ENCODE peak calls at places on chromosomes 6 and 20, in six cellular contexts. R is heart left ventricle, U is A549, I is fibroblast of lung, Z is WERI-Rb-1, Y is DND-41. H is an unnamed sample.

GRCh38 chr20:48008850-48009535 is 223.7 kb upstream of the SULF2 start:
- DNase-seq in Y (no peak), U (no peak), R (no peak), Z (no peak), I (peak; percentile 62), H (no peak)

GRCh38 chr6:156865019-156865629 is 87.9 kb downstream of the ARID1B start:
- DNase-seq in Z (no peak), I (no peak), Y (no peak), R (no peak), U (no peak), H (no peak)

GRCh38 chr6:5905431-5906339 is 101.0 kb downstream of the NRN1 start:
- DNase-seq in I (peak; percentile 96), Y (no peak), R (peak; percentile 88), U (no peak), Z (peak; percentile 36), H (peak; percentile 54)

GRCh38 chr6:57221191-57221935 is 744 bp downstream of the RAB23 start:
- DNase-seq in U (peak; percentile 49), Z (peak; percentile 90), Y (peak; percentile 66), R (peak; percentile 64), I (peak; percentile 71), H (no peak)

GRCh38 chr6:36998723-36999466 is 6.6 kb upstream of the FGD2 start:
- DNase-seq in Z (no peak), Y (no peak), U (no peak), I (no peak), R (no peak), H (no peak)

GRCh38 chr6:41625442-41625841 is 12.8 kb upstream of the MDFI start:
- DNase-seq in I (no peak), R (peak; percentile 54), Z (no peak), Y (peak; percentile 89), U (no peak), H (peak; percentile 22)

GRCh38 chr6:72621243-72622093 is at the start of gene KCNQ5:
- DNase-seq in I (peak; percentile 33), Y (no peak), U (peak; percentile 11), Z (peak; percentile 48), R (no peak), H (no peak)

GRCh38 chr6:141158740-141159139 is 974.0 kb upstream of the GJE1 start:
- DNase-seq in U (no peak), I (no peak), Y (no peak), Z (no peak), R (no peak), H (no peak)

GRCh38 chr6:15481892-15482291 is 180.9 kb downstream of the DTNBP1 start:
- DNase-seq in U (no peak), R (no peak), Z (peak; percentile 46), Y (no peak), I (no peak), H (peak; percentile 48)

GRCh38 chr6:126086560-126086959 is 100.2 kb downstream of the TRMT11 start:
- DNase-seq in I (no peak), R (no peak), Y (no peak), Z (no peak), U (no peak), H (no peak)

GRCh38 chr6:99940582-99940981 is 53.4 kb downstream of the MCHR2 start:
- DNase-seq in Z (no peak), Y (no peak), R (no peak), U (no peak), I (no peak), H (no peak)

GRCh38 chr6:30154709-30155521 is 6.1 kb downstream of the TRIM10 start:
- DNase-seq in I (peak; percentile 77), R (no peak), Z (no peak), U (peak; percentile 52), Y (no peak), H (peak; percentile 18)

GRCh38 chr20:13723015-13723414 is 61.7 kb downstream of the ESF1 start:
- DNase-seq in Z (peak; percentile 59), I (no peak), Y (no peak), U (peak; percentile 10), R (no peak), H (no peak)

GRCh38 chr6:52154381-52154780 is 31.8 kb upstream of the IL17A start:
- DNase-seq in I (no peak), Y (no peak), R (no peak), Z (no peak), U (no peak), H (no peak)

GRCh38 chr20:50663095-50663821 is 28.1 kb downstream of the RIPOR3 start:
- DNase-seq in R (no peak), Y (no peak), I (no peak), U (peak; percentile 79), Z (peak; percentile 40), H (peak; percentile 34)

GRCh38 chr6:42021847-42022754 is 28.2 kb upstream of the TAF8 start:
- DNase-seq in U (no peak), R (no peak), Y (peak; percentile 96), I (no peak), Z (no peak), H (no peak)

GRCh38 chr6:145428656-145429173 is 306.6 kb downstream of the EPM2A start:
- DNase-seq in Y (no peak), I (peak; percentile 7), R (no peak), U (no peak), Z (no peak), H (no peak)

GRCh38 chr20:53735536-53736050 is 142.0 kb upstream of the ZNF217 start:
- DNase-seq in I (peak; percentile 99), Z (peak; percentile 68), R (no peak), U (peak; percentile 76), Y (no peak), H (peak; percentile 85)

GRCh38 chr6:85675030-85675819 is 32.5 kb upstream of the SYNCRIP start:
- DNase-seq in Z (peak; percentile 29), I (peak; percentile 81), Y (no peak), R (no peak), U (peak; percentile 47), H (peak; percentile 51)

GRCh38 chr20:50590348-50590664 is 80.1 kb downstream of the PTPN1 start:
- DNase-seq in Y (no peak), Z (no peak), R (no peak), U (no peak), I (no peak), H (no peak)

GRCh38 chr6:143515766-143516355 is 4.3 kb upstream of the FUCA2 start:
- DNase-seq in Y (no peak), Z (no peak), R (peak; percentile 74), I (no peak), U (no peak), H (no peak)

GRCh38 chr6:143507358-143508145 is 4.0 kb downstream of the FUCA2 start:
- DNase-seq in Y (no peak), I (peak; percentile 29), Z (no peak), U (no peak), R (no peak), H (no peak)

GRCh38 chr6:143514996-143515760 is 3.7 kb upstream of the FUCA2 start:
- DNase-seq in Y (no peak), R (peak; percentile 92), U (no peak), I (peak; percentile 55), Z (no peak), H (no peak)

GRCh38 chr6:143513410-143513809 is 1.9 kb upstream of the FUCA2 start:
- DNase-seq in R (no peak), I (no peak), Y (peak; percentile 7), U (peak; percentile 18), Z (peak; percentile 64), H (no peak)

GRCh38 chr6:143510991-143511891 is at the start of gene FUCA2:
- DNase-seq in R (peak; percentile 96), U (peak; percentile 84), Z (peak; percentile 73), I (peak; percentile 87), Y (no peak), H (peak; percentile 12)
- H3K27ac ChIP-seq in R (peak within 1 kb of the TSS; percentile 92), U (peak within 1 kb of the TSS; percentile 99), Z (peak within 1 kb of the TSS; percentile 73), I (peak within 1 kb of the TSS; percentile 94), Y (no peak within 1 kb of the TSS), H (peak within 1 kb of the TSS; percentile 30)

GRCh38 chr6:14276667-14277404 is 159.3 kb downstream of the CD83 start:
- DNase-seq in Y (peak; percentile 69), R (no peak), I (peak; percentile 61), U (no peak), Z (no peak), H (no peak)
- H3K27ac ChIP-seq in Y (peak overlapping the region; percentile 92), R (no peak overlapping the region), I (no peak overlapping the region), U (peak overlapping the region; percentile 86), Z (no peak overlapping the region), H (no peak overlapping the region)

GRCh38 chr6:44157152-44157521 is 1.5 kb upstream of the CAPN11 start:
- DNase-seq in U (no peak), Z (no peak), R (no peak), I (no peak), Y (no peak), H (no peak)
- H3K27ac ChIP-seq in U (no peak overlapping the region), Z (no peak overlapping the region), R (no peak overlapping the region), I (no peak overlapping the region), Y (no peak overlapping the region), H (no peak overlapping the region)

DNA sequence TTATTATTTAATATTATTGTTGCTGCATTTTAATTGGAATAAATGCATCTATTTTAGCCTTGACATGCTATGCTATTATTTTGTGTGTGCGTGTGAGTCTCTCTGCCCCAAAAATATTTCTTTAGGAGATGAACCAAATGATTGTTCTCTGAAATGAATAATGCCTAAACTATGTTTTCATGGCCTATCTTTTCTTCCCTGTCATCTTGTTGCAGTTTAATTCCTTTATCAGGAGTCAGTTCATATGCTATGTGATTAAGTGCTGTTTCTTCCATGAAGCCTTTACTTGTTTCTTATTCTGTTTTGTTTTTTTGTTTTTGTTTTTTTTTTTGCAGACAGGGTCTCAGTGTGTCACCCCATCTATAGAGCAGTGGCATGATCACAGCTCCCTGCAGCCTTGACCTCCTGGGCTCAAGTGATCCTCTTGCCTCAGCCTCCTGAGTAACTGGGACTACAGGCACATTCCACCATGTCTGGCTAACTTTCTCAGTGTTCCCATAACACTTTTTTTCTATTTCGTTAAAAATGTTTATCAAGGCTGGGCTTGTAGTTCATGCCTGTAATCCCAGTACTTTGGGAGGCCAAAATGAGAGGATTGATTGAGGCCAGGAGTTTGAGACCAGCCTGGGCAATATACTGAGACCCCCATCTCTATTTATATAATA is 25.7 kb downstream of the TPX2 start:
- DNase-seq in Y (no peak), I (peak; percentile 78), R (no peak), Z (no peak), U (no peak), H (no peak)
- H3K27ac ChIP-seq in Y (no peak overlapping the region), I (peak overlapping the region; percentile 11), R (no peak overlapping the region), Z (no peak overlapping the region), U (no peak overlapping the region), H (no peak overlapping the region)

GRCh38 chr6:151107897-151108427 is 131.8 kb upstream of the AKAP12 start:
- DNase-seq in Z (no peak), R (no peak), I (no peak), Y (no peak), U (no peak), H (no peak)
- H3K27ac ChIP-seq in Z (no peak overlapping the region), R (no peak overlapping the region), I (no peak overlapping the region), Y (no peak overlapping the region), U (no peak overlapping the region), H (no peak overlapping the region)